ENCODE peak calls at places on chromosome 6, in four cellular contexts. One of them, this sample, is unnamed.

GRCh38 chr6:137881522-137881886 is 14.4 kb downstream of the TNFAIP3 start:
- DNase-seq in NAMALWA: no peak
- DNase-seq in activated CD4-positive, CD25-positive, alpha-beta regulatory T cell treated with anti-CD3 and anti-CD28 coated beads, Interleukin-2, amount 50 U/mL, for 16 hours: no peak
- DNase-seq in choroid plexus epithelial cell: no peak
- DNase-seq in this sample: no peak

GRCh38 chr6:157036245-157036681 is 259.1 kb downstream of the ARID1B start:
- DNase-seq in NAMALWA: no peak
- DNase-seq in choroid plexus epithelial cell: peak
- DNase-seq in activated CD4-positive, CD25-positive, alpha-beta regulatory T cell treated with anti-CD3 and anti-CD28 coated beads, Interleukin-2, amount 50 U/mL, for 16 hours: no peak
- DNase-seq in this sample: no peak

GRCh38 chr6:118893095-118893881 is 664 bp upstream of the ASF1A start:
- DNase-seq in NAMALWA: peak
- DNase-seq in choroid plexus epithelial cell: peak
- DNase-seq in activated CD4-positive, CD25-positive, alpha-beta regulatory T cell treated with anti-CD3 and anti-CD28 coated beads, Interleukin-2, amount 50 U/mL, for 16 hours: no peak
- DNase-seq in this sample: peak

GRCh38 chr6:169171951-169172350 is 81.7 kb downstream of the THBS2 start:
- DNase-seq in choroid plexus epithelial cell: peak
- DNase-seq in activated CD4-positive, CD25-positive, alpha-beta regulatory T cell treated with anti-CD3 and anti-CD28 coated beads, Interleukin-2, amount 50 U/mL, for 16 hours: no peak
- DNase-seq in NAMALWA: no peak
- DNase-seq in this sample: no peak

GRCh38 chr6:134015719-134016557 is 36.5 kb downstream of the SLC2A12 start:
- DNase-seq in choroid plexus epithelial cell: no peak
- DNase-seq in NAMALWA: no peak
- DNase-seq in activated CD4-positive, CD25-positive, alpha-beta regulatory T cell treated with anti-CD3 and anti-CD28 coated beads, Interleukin-2, amount 50 U/mL, for 16 hours: no peak
- DNase-seq in this sample: no peak

GRCh38 chr6:25125736-25126135 is 153.4 kb upstream of the CARMIL1 start:
- DNase-seq in activated CD4-positive, CD25-positive, alpha-beta regulatory T cell treated with anti-CD3 and anti-CD28 coated beads, Interleukin-2, amount 50 U/mL, for 16 hours: no peak
- DNase-seq in NAMALWA: no peak
- DNase-seq in choroid plexus epithelial cell: no peak
- DNase-seq in this sample: no peak

GRCh38 chr6:134602123-134602522 is 284.2 kb upstream of the SGK1 start:
- DNase-seq in choroid plexus epithelial cell: no peak
- DNase-seq in NAMALWA: no peak
- DNase-seq in activated CD4-positive, CD25-positive, alpha-beta regulatory T cell treated with anti-CD3 and anti-CD28 coated beads, Interleukin-2, amount 50 U/mL, for 16 hours: no peak
- DNase-seq in this sample: no peak

GRCh38 chr6:149896491-149896890 is 1.4 kb downstream of the RAET1E start:
- DNase-seq in NAMALWA: no peak
- DNase-seq in choroid plexus epithelial cell: peak
- DNase-seq in activated CD4-positive, CD25-positive, alpha-beta regulatory T cell treated with anti-CD3 and anti-CD28 coated beads, Interleukin-2, amount 50 U/mL, for 16 hours: no peak
- DNase-seq in this sample: no peak

GRCh38 chr6:81750660-81751387 is 1.7 kb downstream of the TENT5A start:
- DNase-seq in NAMALWA: no peak
- DNase-seq in choroid plexus epithelial cell: no peak
- DNase-seq in activated CD4-positive, CD25-positive, alpha-beta regulatory T cell treated with anti-CD3 and anti-CD28 coated beads, Interleukin-2, amount 50 U/mL, for 16 hours: no peak
- DNase-seq in this sample: no peak

GRCh38 chr6:105985816-105986632 is 100.1 kb upstream of the PRDM1 start:
- DNase-seq in choroid plexus epithelial cell: peak
- DNase-seq in activated CD4-positive, CD25-positive, alpha-beta regulatory T cell treated with anti-CD3 and anti-CD28 coated beads, Interleukin-2, amount 50 U/mL, for 16 hours: no peak
- DNase-seq in NAMALWA: no peak
- DNase-seq in this sample: peak

GRCh38 chr6:148799647-148800046 is 52.8 kb downstream of the UST start:
- DNase-seq in NAMALWA: no peak
- DNase-seq in activated CD4-positive, CD25-positive, alpha-beta regulatory T cell treated with anti-CD3 and anti-CD28 coated beads, Interleukin-2, amount 50 U/mL, for 16 hours: no peak
- DNase-seq in choroid plexus epithelial cell: no peak
- DNase-seq in this sample: no peak

GRCh38 chr6:105609375-105609991 is 206.6 kb upstream of the PREP start:
- DNase-seq in activated CD4-positive, CD25-positive, alpha-beta regulatory T cell treated with anti-CD3 and anti-CD28 coated beads, Interleukin-2, amount 50 U/mL, for 16 hours: no peak
- DNase-seq in choroid plexus epithelial cell: peak
- DNase-seq in NAMALWA: no peak
- DNase-seq in this sample: no peak

GRCh38 chr6:95294047-95294446 is 283.3 kb upstream of the MANEA start:
- DNase-seq in choroid plexus epithelial cell: no peak
- DNase-seq in activated CD4-positive, CD25-positive, alpha-beta regulatory T cell treated with anti-CD3 and anti-CD28 coated beads, Interleukin-2, amount 50 U/mL, for 16 hours: no peak
- DNase-seq in NAMALWA: no peak
- DNase-seq in this sample: no peak

GRCh38 chr6:112620832-112621569 is 273.9 kb downstream of the RFPL4B start:
- DNase-seq in NAMALWA: no peak
- DNase-seq in choroid plexus epithelial cell: peak
- DNase-seq in activated CD4-positive, CD25-positive, alpha-beta regulatory T cell treated with anti-CD3 and anti-CD28 coated beads, Interleukin-2, amount 50 U/mL, for 16 hours: no peak
- DNase-seq in this sample: no peak

GRCh38 chr6:88763160-88763559 is 200.3 kb downstream of the RNGTT start:
- DNase-seq in NAMALWA: no peak
- DNase-seq in choroid plexus epithelial cell: no peak
- DNase-seq in activated CD4-positive, CD25-positive, alpha-beta regulatory T cell treated with anti-CD3 and anti-CD28 coated beads, Interleukin-2, amount 50 U/mL, for 16 hours: no peak
- DNase-seq in this sample: no peak

GRCh38 chr6:135935951-135936601 is 84.6 kb downstream of the PDE7B start:
- DNase-seq in choroid plexus epithelial cell: peak
- DNase-seq in activated CD4-positive, CD25-positive, alpha-beta regulatory T cell treated with anti-CD3 and anti-CD28 coated beads, Interleukin-2, amount 50 U/mL, for 16 hours: no peak
- DNase-seq in NAMALWA: no peak
- DNase-seq in this sample: no peak

GRCh38 chr6:106017454-106017853 is 68.7 kb upstream of the PRDM1 start:
- DNase-seq in activated CD4-positive, CD25-positive, alpha-beta regulatory T cell treated with anti-CD3 and anti-CD28 coated beads, Interleukin-2, amount 50 U/mL, for 16 hours: no peak
- DNase-seq in NAMALWA: no peak
- DNase-seq in choroid plexus epithelial cell: no peak
- DNase-seq in this sample: no peak

GRCh38 chr6:90109141-90109540 is 187.5 kb downstream of the BACH2 start:
- DNase-seq in choroid plexus epithelial cell: no peak
- DNase-seq in NAMALWA: no peak
- DNase-seq in activated CD4-positive, CD25-positive, alpha-beta regulatory T cell treated with anti-CD3 and anti-CD28 coated beads, Interleukin-2, amount 50 U/mL, for 16 hours: no peak
- DNase-seq in this sample: no peak

GRCh38 chr6:46584586-46584985 is 68.0 kb downstream of the CYP39A1 start:
- DNase-seq in choroid plexus epithelial cell: peak
- DNase-seq in NAMALWA: no peak
- DNase-seq in activated CD4-positive, CD25-positive, alpha-beta regulatory T cell treated with anti-CD3 and anti-CD28 coated beads, Interleukin-2, amount 50 U/mL, for 16 hours: no peak
- DNase-seq in this sample: no peak

GRCh38 chr6:43941174-43941573 is 171.2 kb downstream of the VEGFA start:
- DNase-seq in choroid plexus epithelial cell: no peak
- DNase-seq in activated CD4-positive, CD25-positive, alpha-beta regulatory T cell treated with anti-CD3 and anti-CD28 coated beads, Interleukin-2, amount 50 U/mL, for 16 hours: no peak
- DNase-seq in NAMALWA: no peak
- DNase-seq in this sample: no peak

This sample was measured in testis.